ENCODE peak calls at places on chromosomes 16 and 17, in five cellular contexts. W, Q, T, Z and M are unnamed samples.

GRCh38 chr16:51390877-51391276 is 239.8 kb upstream of the SALL1 start:
- DNase-seq in Z (no peak), W (no peak), Q (no peak), T (no peak), M (no peak)

GRCh38 chr16:67953641-67954375 is 9.9 kb upstream of the LCAT start:
- DNase-seq in Q (no peak), W (no peak), Z (no peak), T (no peak), M (no peak)

GRCh38 chr16:49755716-49756115 is 100.2 kb downstream of the ZNF423 start:
- DNase-seq in Q (no peak), T (no peak), Z (no peak), W (no peak), M (no peak)

GRCh38 chr17:37490022-37490587 is 414 bp downstream of the DUSP14 start:
- DNase-seq in Q (peak; percentile 77), W (peak; percentile 54), T (peak; percentile 85), Z (peak; percentile 84), M (no peak)

GRCh38 chr17:48056879-48057278 is 8.7 kb downstream of the NFE2L1 start:
- DNase-seq in W (no peak), T (no peak), Z (no peak), Q (no peak), M (no peak)

GRCh38 chr17:77631307-77631706 is 327.2 kb upstream of the TNRC6C start:
- DNase-seq in Z (no peak), W (no peak), Q (no peak), T (no peak), M (no peak)

GRCh38 chr16:73369841-73370240 is 321.9 kb upstream of the ZFHX3 start:
- DNase-seq in Q (no peak), Z (no peak), W (no peak), T (no peak), M (no peak)

GRCh38 chr17:67054011-67054591 is 9.7 kb downstream of the CACNG1 start:
- DNase-seq in T (peak; percentile 62), Z (no peak), Q (no peak), W (no peak), M (no peak)

GRCh38 chr17:27069842-27070508 is 223.9 kb upstream of the WSB1 start:
- DNase-seq in W (no peak), T (no peak), Z (no peak), Q (no peak), M (no peak)

GRCh38 chr17:82563318-82563717 is 43.8 kb downstream of the FOXK2 start:
- DNase-seq in T (no peak), Q (no peak), Z (no peak), W (no peak), M (no peak)

GRCh38 chr17:51700011-51700760 is 439.8 kb downstream of the UTP18 start:
- DNase-seq in Q (no peak), T (no peak), W (no peak), Z (no peak), M (no peak)